ENCODE peak calls at places on chromosomes 5 and 9, in eight cellular contexts. S is T-cell, I is adrenal gland, J is Peyer's patch, C is fibroblast of the aortic adventitia, E is ACHN, K is aorta, D is EH. R is an unnamed sample.

GRCh38 chr5:136686192-136686872 is 321.0 kb upstream of the TRPC7 start:
- DNase-seq in S (no peak), I (no peak), J (no peak), C (peak), E (peak), K (no peak), D (peak), R (no peak)

GRCh38 chr5:124580925-124581821 is 165.3 kb downstream of the ZNF608 start:
- DNase-seq in S (no peak), I (no peak), J (no peak), C (no peak), E (no peak), K (no peak), D (no peak), R (no peak)

GRCh38 chr9:36575411-36575882 is 2.8 kb downstream of the MELK start:
- DNase-seq in S (no peak), I (no peak), J (no peak), C (peak), E (peak), K (no peak), D (peak), R (no peak)

GRCh38 chr9:134942421-134943119 is 24.9 kb upstream of the FCN1 start:
- DNase-seq in S (no peak), I (no peak), J (no peak), C (peak), E (no peak), K (peak), D (peak), R (no peak)

GRCh38 chr9:17191095-17191494 is 56.3 kb downstream of the CNTLN start:
- DNase-seq in S (no peak), I (no peak), J (no peak), C (peak), E (no peak), K (no peak), D (peak), R (no peak)

GRCh38 chr5:1765880-1766235 is 33.8 kb downstream of the MRPL36 start:
- DNase-seq in S (no peak), I (no peak), J (no peak), C (no peak), E (no peak), K (no peak), D (no peak), R (no peak)

GRCh38 chr5:143115381-143115780 is 288.1 kb downstream of the NR3C1 start:
- DNase-seq in S (no peak), I (no peak), J (no peak), C (no peak), E (no peak), K (no peak), D (no peak), R (no peak)

GRCh38 chr9:119509291-119509905 is 140.2 kb upstream of the BRINP1 start:
- DNase-seq in S (no peak), I (no peak), J (no peak), C (no peak), E (no peak), K (no peak), D (no peak), R (no peak)

GRCh38 chr5:124206540-124206939 is 539.9 kb downstream of the ZNF608 start:
- DNase-seq in S (no peak), I (no peak), J (no peak), C (no peak), E (no peak), K (no peak), D (no peak), R (no peak)

GRCh38 chr5:73129143-73129542 is 8.8 kb downstream of the TMEM171 start:
- DNase-seq in S (no peak), I (no peak), J (no peak), C (no peak), E (no peak), K (no peak), D (no peak), R (no peak)

GRCh38 chr9:100204796-100205195 is 105.8 kb downstream of the INVS start:
- DNase-seq in S (no peak), I (no peak), J (no peak), C (no peak), E (no peak), K (no peak), D (peak), R (no peak)

GRCh38 chr5:59799668-59800374 is 93.7 kb downstream of the PDE4D start:
- DNase-seq in S (no peak), I (no peak), J (no peak), C (peak), E (peak), K (no peak), D (peak), R (peak)

GRCh38 chr5:100668511-100668910 is 133.3 kb downstream of the FAM174A start:
- DNase-seq in S (no peak), I (no peak), J (no peak), C (peak), E (peak), K (no peak), D (peak), R (no peak)

GRCh38 chr9:1619915-1620705 is 395.0 kb upstream of the SMARCA2 start:
- DNase-seq in S (no peak), I (no peak), J (no peak), C (no peak), E (peak), K (no peak), D (no peak), R (no peak)

GRCh38 chr5:1963358-1963757 is 80.6 kb upstream of the IRX4 start:
- DNase-seq in S (no peak), I (no peak), J (no peak), C (no peak), E (no peak), K (no peak), D (no peak), R (no peak)